ENCODE peak calls at places on chromosomes 12 and 14, in eight cellular contexts. L is A673, V is fibroblast of mammary gland, W is epithelial cell of esophagus, U is foreskin fibroblast, N is WTC11, B is uterus, Z is upper lobe of left lung. X is an unnamed sample.

GRCh38 chr12:123465084-123465483 is 7.1 kb downstream of the SNRNP35 start:
- DNase-seq in Z (no peak), W (no peak), L (no peak), V (no peak), U (peak), N (no peak), B (no peak), X (no peak)

GRCh38 chr12:6312529-6313325 is 2.2 kb downstream of the PLEKHG6 start:
- DNase-seq in W (peak), B (no peak), Z (peak), U (peak), L (no peak), N (peak), V (no peak), X (no peak)

GRCh38 chr14:99968156-99968920 is 96.9 kb upstream of the EVL start:
- DNase-seq in L (no peak), W (peak), Z (no peak), B (peak), V (peak), U (peak), N (no peak), X (peak)

GRCh38 chr12:45343269-45344051 is 127.6 kb downstream of the ANO6 start:
- DNase-seq in B (no peak), U (peak), N (no peak), V (peak), W (peak), Z (peak), L (no peak), X (peak)

GRCh38 chr12:116855744-116856470 is 25.3 kb downstream of the HRK start:
- DNase-seq in N (no peak), L (no peak), U (no peak), Z (no peak), V (no peak), B (no peak), W (no peak), X (no peak)

GRCh38 chr14:65533736-65534404 is 121.3 kb downstream of the FUT8 start:
- DNase-seq in Z (no peak), N (no peak), W (no peak), B (no peak), L (no peak), V (peak), U (no peak), X (no peak)

GRCh38 chr12:62194616-62195015 is 65.6 kb upstream of the USP15 start:
- DNase-seq in W (peak), N (no peak), U (peak), B (no peak), L (no peak), Z (no peak), V (peak), X (peak)

GRCh38 chr14:52992236-52992635 is 41.4 kb upstream of the FERMT2 start:
- DNase-seq in N (no peak), U (no peak), B (no peak), Z (no peak), W (no peak), L (no peak), V (no peak), X (peak)

GRCh38 chr14:86168376-86168775 is 638.4 kb downstream of the FLRT2 start:
- DNase-seq in W (no peak), V (no peak), U (no peak), Z (no peak), N (no peak), B (no peak), L (no peak), X (no peak)

GRCh38 chr14:86003998-86004397 is 474.1 kb downstream of the FLRT2 start:
- DNase-seq in Z (no peak), N (no peak), W (peak), L (no peak), V (peak), B (no peak), U (peak), X (peak)

GRCh38 chr14:23127861-23128260 is 8.8 kb upstream of the CEBPE start:
- DNase-seq in V (no peak), W (no peak), U (no peak), N (no peak), B (no peak), Z (no peak), L (no peak), X (no peak)

GRCh38 chr14:68653108-68653507 is 139.8 kb downstream of the ZFP36L1 start:
- DNase-seq in L (no peak), Z (no peak), W (no peak), B (no peak), V (no peak), N (no peak), U (no peak), X (no peak)

GRCh38 chr12:15811192-15812127 is 22.3 kb upstream of the EPS8 start:
- DNase-seq in L (no peak), U (no peak), N (no peak), V (no peak), B (no peak), Z (no peak), W (no peak), X (peak)

GRCh38 chr14:93720981-93721483 is 67.3 kb downstream of the PRIMA1 start:
- DNase-seq in W (no peak), V (no peak), N (no peak), L (no peak), B (no peak), Z (peak), U (no peak), X (no peak)

GRCh38 chr12:46471404-46471803 is 98.8 kb upstream of the SLC38A2 start:
- DNase-seq in U (no peak), L (no peak), B (no peak), W (no peak), N (no peak), Z (no peak), V (no peak), X (no peak)

GRCh38 chr12:473863-474577 is 14.3 kb downstream of the B4GALNT3 start:
- DNase-seq in U (no peak), W (no peak), L (no peak), V (no peak), Z (no peak), N (no peak), B (no peak), X (no peak)

GRCh38 chr12:125890366-125890905 is 825.2 kb downstream of the AACS start:
- DNase-seq in N (no peak), V (no peak), L (no peak), W (no peak), B (no peak), U (no peak), Z (no peak), X (no peak)

GRCh38 chr14:55807536-55807935 is 227.5 kb downstream of the KTN1 start:
- DNase-seq in B (no peak), W (no peak), Z (no peak), V (no peak), U (no peak), N (no peak), L (no peak), X (no peak)

GRCh38 chr14:72753879-72754400 is 140.0 kb downstream of the DPF3 start:
- DNase-seq in W (no peak), N (no peak), B (no peak), U (no peak), Z (no peak), V (no peak), L (no peak), X (no peak)

GRCh38 chr14:105007593-105008264 is 13.2 kb downstream of the CDCA4 start:
- DNase-seq in Z (no peak), V (no peak), N (no peak), L (no peak), W (no peak), U (no peak), B (no peak), X (no peak)

GRCh38 chr14:64741200-64741599 is 37.0 kb downstream of the PLEKHG3 start:
- DNase-seq in W (no peak), N (no peak), L (no peak), U (no peak), Z (peak), B (no peak), V (no peak), X (no peak)

GRCh38 chr12:79737875-79738718 is 47.3 kb upstream of the PAWR start:
- DNase-seq in L (peak), B (no peak), Z (no peak), V (peak), U (peak), N (no peak), W (peak), X (peak)

GRCh38 chr14:68341765-68342212 is 451.1 kb downstream of the ZFP36L1 start:
- DNase-seq in W (no peak), V (no peak), B (no peak), N (no peak), L (peak), Z (no peak), U (no peak), X (no peak)

GRCh38 chr12:62191747-62192485 is 68.3 kb upstream of the USP15 start:
- DNase-seq in L (peak), N (peak), B (peak), V (peak), W (peak), U (peak), Z (peak), X (no peak)

GRCh38 chr12:102950107-102950949 is 7.1 kb upstream of the ASCL1 start:
- DNase-seq in L (no peak), N (peak), W (no peak), U (no peak), V (no peak), Z (peak), B (no peak), X (no peak)

GRCh38 chr12:6788972-6789905 is at the start of gene CD4:
- DNase-seq in V (no peak), W (no peak), Z (peak), L (no peak), N (no peak), U (no peak), B (no peak), X (no peak)

GRCh38 chr12:52050771-52051541 is at the start of gene NR4A1:
- DNase-seq in U (peak), L (peak), V (peak), Z (peak), B (peak), W (peak), N (peak), X (peak)
- TF ChIP-seq CTCF in U (no peak), L (no peak), V (no peak), Z (no peak), B (no peak), W (peak), N (no peak), X (peak)

GRCh38 chr12:49609875-49610154 is 4.4 kb upstream of the FAM186B start:
- DNase-seq in U (peak), N (no peak), Z (no peak), L (peak), B (no peak), V (no peak), W (peak), X (no peak)
- TF ChIP-seq CTCF in U (no peak), N (no peak), Z (no peak), L (peak), B (no peak), V (peak), W (no peak), X (no peak)

DNA sequence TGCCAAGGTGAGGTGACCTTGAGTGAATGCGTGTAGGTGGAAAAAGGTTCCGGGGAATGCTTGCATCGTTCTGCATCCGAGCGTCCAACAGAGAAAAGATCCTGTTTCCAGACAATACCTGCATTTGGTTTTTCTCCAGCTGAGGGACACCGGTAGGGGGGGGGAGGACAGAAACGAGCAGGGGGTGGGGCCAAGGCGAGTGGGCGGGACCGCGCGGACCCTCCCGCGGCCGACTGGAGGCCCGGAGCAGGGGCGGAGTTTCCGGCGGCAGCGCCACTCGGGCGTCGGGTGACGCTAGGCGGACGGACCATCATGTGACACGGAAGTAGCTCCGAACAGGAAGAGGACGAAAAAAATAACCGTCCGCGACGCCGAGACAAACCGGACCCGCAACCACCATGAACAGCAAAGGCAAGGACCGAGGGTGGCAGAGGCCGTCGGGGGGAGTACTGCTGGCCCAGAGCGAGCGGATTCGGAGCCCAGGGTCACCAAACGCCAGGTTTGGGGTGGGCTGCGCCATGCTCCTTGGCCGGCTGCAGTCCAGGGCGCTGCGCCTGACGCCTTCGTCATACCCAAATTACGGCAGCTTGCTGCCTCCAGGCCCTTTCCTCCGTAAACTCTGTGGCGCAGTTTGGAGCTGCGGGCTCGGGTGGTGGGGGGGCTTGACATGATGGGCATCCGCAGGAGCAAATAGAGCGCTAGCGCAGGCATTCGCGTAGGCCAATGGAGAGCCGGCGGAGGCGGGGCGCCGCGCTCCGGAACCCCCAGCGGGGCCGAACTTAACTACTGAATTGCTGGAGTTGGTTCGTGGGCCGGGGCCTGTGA is at the start of gene DAZAP2:
- DNase-seq in B (peak), V (peak), U (peak), W (peak), N (peak), L (peak), Z (peak), X (peak)
- TF ChIP-seq CTCF in B (peak), V (no peak), U (no peak), W (peak), N (no peak), L (peak), Z (no peak), X (no peak)

DNA sequence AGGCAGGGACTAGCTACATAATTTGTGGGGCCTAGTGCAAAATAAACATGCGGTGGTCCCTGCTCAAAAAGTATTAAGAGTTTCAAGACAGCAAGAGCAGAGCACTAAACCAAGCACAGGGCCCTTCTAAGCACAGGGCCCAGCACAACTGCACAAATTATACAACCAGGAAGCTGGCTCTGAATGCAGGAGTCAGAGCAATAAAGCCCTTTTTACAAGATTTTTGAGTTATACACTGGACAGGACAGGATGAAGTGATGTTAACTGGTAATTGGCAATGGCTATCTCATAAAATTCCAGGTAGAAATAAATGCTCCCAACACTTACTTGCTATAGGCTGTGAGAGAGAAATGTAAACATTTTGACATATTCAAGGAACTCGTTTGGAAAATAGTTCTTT is 86.2 kb upstream of the GPHB5 start:
- DNase-seq in V (no peak), U (no peak), L (no peak), W (no peak), N (no peak), Z (no peak), B (no peak), X (no peak)
- TF ChIP-seq CTCF in V (no peak), U (no peak), L (no peak), W (no peak), N (no peak), Z (no peak), B (no peak), X (no peak)

GRCh38 chr12:26271889-26272492 is 76.6 kb downstream of the SSPN start:
- DNase-seq in U (peak), L (peak), W (peak), Z (peak), B (peak), V (peak), N (no peak), X (peak)

GRCh38 chr12:26276709-26277108 is 81.3 kb downstream of the SSPN start:
- DNase-seq in Z (no peak), B (no peak), V (peak), N (no peak), W (peak), L (no peak), U (peak), X (peak)

GRCh38 chr12:26273811-26274210 is 78.4 kb downstream of the SSPN start:
- DNase-seq in Z (no peak), N (no peak), L (peak), B (no peak), W (no peak), U (no peak), V (no peak), X (peak)

GRCh38 chr12:26275313-26276257 is 80.2 kb downstream of the SSPN start:
- DNase-seq in L (no peak), Z (no peak), N (no peak), B (no peak), W (peak), U (peak), V (peak), X (peak)

DNA sequence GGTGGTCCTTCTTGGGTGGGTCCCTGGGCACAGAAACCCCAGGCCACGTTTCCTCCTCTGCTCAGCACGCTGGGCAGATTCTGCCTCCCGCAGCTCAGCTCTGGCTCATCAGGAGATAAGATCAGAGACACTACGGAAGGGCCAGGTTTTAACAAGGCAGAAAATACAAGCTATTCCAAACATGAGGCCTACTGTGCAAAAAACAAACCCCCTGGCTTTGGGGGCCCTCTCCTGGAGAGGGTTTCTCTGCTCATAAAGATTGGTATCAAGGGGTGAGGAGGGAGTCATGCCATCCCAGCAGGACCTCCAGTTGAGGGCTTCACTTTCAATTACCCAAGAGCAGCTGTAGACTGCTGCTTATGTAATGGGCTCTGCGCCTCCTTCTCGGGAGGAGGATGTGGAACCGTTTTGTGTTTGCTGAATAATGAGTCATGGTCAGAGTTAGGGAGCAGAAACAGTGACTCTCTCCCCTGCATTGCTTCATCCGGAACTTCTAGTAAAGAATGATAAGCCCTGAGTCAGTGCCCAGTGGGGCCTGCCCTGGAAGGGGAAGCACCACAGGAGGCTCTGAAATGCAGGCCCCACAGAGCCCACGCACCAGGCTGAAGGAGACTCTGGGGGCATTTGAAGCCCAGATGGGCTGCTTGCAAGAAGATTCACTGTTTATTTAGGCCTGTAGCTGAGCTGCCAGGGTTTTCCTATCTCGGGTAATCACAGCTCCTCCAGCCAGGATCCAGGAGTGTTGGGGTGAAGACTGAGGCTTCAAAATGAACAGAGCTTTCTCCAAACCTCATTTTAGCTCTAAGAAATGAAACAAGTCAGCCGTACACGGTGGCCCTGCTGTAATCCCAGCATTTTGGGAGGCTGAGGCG is 79.3 kb downstream of the SSPN start:
- DNase-seq in W (peak), L (peak), N (no peak), V (peak), U (peak), Z (no peak), B (peak), X (peak)
- TF ChIP-seq CTCF in W (no peak), L (no peak), N (no peak), V (peak), U (no peak), Z (no peak), B (no peak), X (peak)

GRCh38 chr12:132561784-132562156 is 48.6 kb downstream of the LRCOL1 start:
- DNase-seq in U (peak), N (peak), V (peak), Z (no peak), B (no peak), W (peak), L (peak), X (no peak)
- TF ChIP-seq CTCF in U (peak), N (peak), V (peak), Z (no peak), B (no peak), W (peak), L (peak), X (peak)

DNA sequence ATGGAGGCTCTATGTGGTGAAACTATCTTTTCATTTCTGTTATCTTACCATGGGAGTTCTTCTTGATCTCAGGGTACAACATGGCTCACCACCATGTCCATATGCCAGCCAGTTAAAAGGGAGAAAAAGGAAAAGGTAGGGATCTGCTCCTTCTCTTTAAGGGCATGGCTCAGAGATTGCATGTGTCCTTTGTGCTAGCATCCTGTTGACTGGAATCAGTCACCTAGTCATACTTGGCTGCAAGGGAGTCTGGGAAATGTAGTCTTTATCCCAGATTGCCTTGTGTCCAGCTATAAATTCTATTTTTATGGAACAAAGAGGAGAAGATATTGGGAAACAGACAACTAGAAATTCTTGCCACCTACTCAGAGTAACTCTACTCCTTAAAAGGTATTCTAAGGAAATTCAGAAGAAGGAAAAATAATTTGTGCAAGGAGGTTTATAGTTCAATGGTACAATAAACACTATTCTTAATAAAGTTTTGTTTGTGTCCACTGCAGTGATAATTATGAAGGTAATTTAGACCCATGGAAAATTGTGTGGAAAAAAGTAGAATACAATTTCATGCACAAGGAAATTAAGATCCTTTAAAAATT is 86.4 kb upstream of the RPH3A start:
- DNase-seq in U (no peak), B (no peak), N (no peak), V (no peak), W (peak), L (peak), Z (no peak), X (no peak)
- TF ChIP-seq CTCF in U (no peak), B (no peak), N (no peak), V (no peak), W (no peak), L (no peak), Z (no peak), X (no peak)

GRCh38 chr12:120231316-120232011 is 30.6 kb upstream of the RPLP0 start:
- DNase-seq in B (no peak), L (peak), U (peak), Z (no peak), N (peak), W (peak), V (peak), X (peak)
- TF ChIP-seq CTCF in B (no peak), L (no peak), U (no peak), Z (no peak), N (no peak), W (peak), V (peak), X (peak)